ENCODE peak calls at places on chromosomes 7 and 10, in four cellular contexts. P, C, V and R are unnamed samples.

GRCh38 chr7:69873512-69873911 is 275.2 kb downstream of the AUTS2 start:
- DNase-seq in V (no peak), C (no peak), P (no peak), R (no peak)

GRCh38 chr10:95650232-95650631 is 6.3 kb downstream of the ALDH18A1 start:
- DNase-seq in V (no peak), C (no peak), P (no peak), R (no peak)

GRCh38 chr7:123190109-123190831 is 9.5 kb downstream of the SLC13A1 start:
- DNase-seq in C (peak; percentile 90), V (no peak), P (no peak), R (no peak)

GRCh38 chr7:21367081-21367480 is 60.8 kb upstream of the SP4 start:
- DNase-seq in P (no peak), C (no peak), V (no peak), R (no peak)

GRCh38 chr10:79101560-79101971 is 32.8 kb downstream of the ZMIZ1 start:
- DNase-seq in P (no peak), C (no peak), V (no peak), R (no peak)

GRCh38 chr10:86362129-86362527 is 4.5 kb downstream of the GRID1 start:
- DNase-seq in V (no peak), C (no peak), P (no peak), R (peak; percentile 34)

GRCh38 chr7:22417841-22418240 is 60.9 kb upstream of the RAPGEF5 start:
- DNase-seq in C (no peak), V (no peak), P (no peak), R (no peak)

GRCh38 chr10:62422068-62422590 is 48.0 kb downstream of the ZNF365 start:
- DNase-seq in P (no peak), C (no peak), V (peak; percentile 91), R (no peak)

GRCh38 chr10:90032519-90032918 is 331.1 kb downstream of the KIF20B start:
- DNase-seq in C (no peak), P (no peak), V (no peak), R (no peak)

GRCh38 chr7:51611937-51612336 is 295.3 kb upstream of the COBL start:
- DNase-seq in P (no peak), V (no peak), C (no peak), R (no peak)

GRCh38 chr10:106679314-106679713 is 485.2 kb downstream of the SORCS1 start:
- DNase-seq in V (no peak), C (no peak), P (no peak), R (no peak)

GRCh38 chr7:129066290-129067131 is 11.6 kb upstream of the TNPO3 start:
- DNase-seq in V (peak; percentile 42), P (no peak), C (no peak), R (no peak)

GRCh38 chr10:91758303-91759146 is 39.7 kb upstream of the TNKS2 start:
- DNase-seq in V (peak; percentile 68), P (no peak), C (peak; percentile 59), R (no peak)

GRCh38 chr10:65950075-65950474 is 975.8 kb upstream of the LRRTM3 start:
- DNase-seq in C (no peak), P (no peak), V (no peak), R (no peak)

GRCh38 chr7:106608664-106609063 is 52.3 kb downstream of the CCDC71L start:
- DNase-seq in C (no peak), P (peak; percentile 71), V (no peak), R (no peak)

GRCh38 chr7:144908943-144909556 is 73.2 kb upstream of the TPK1 start:
- DNase-seq in C (no peak), V (no peak), P (no peak), R (no peak)

GRCh38 chr7:137948845-137949330 is 53.0 kb downstream of the CREB3L2 start:
- DNase-seq in P (no peak), C (no peak), V (no peak), R (no peak)

GRCh38 chr7:55589905-55590304 is 17.6 kb upstream of the VOPP1 start:
- DNase-seq in V (no peak), P (no peak), C (no peak), R (peak; percentile 35)

GRCh38 chr10:68871105-68871711 is 29.9 kb upstream of the DDX50 start:
- DNase-seq in V (no peak), C (no peak), P (no peak), R (no peak)

GRCh38 chr10:64261676-64262075 is 740.5 kb downstream of the REEP3 start:
- DNase-seq in V (no peak), C (no peak), P (no peak), R (no peak)

GRCh38 chr7:73967832-73968295 is 60.1 kb upstream of the ELN start:
- DNase-seq in C (no peak), P (no peak), V (no peak), R (no peak)

GRCh38 chr7:36784991-36785940 is 61.0 kb upstream of the AOAH start:
- DNase-seq in V (no peak), C (peak; percentile 83), P (peak; percentile 38), R (no peak)

GRCh38 chr7:94497874-94498670 is 11.5 kb upstream of the CASD1 start:
- DNase-seq in P (no peak), V (no peak), C (no peak), R (no peak)

GRCh38 chr7:47601119-47601880 is 19.4 kb upstream of the TNS3 start:
- DNase-seq in C (peak; percentile 9), V (peak; percentile 97), P (no peak), R (no peak)

GRCh38 chr7:100875356-100875751 is 451 bp downstream of the SRRT start:
- DNase-seq in V (no peak), P (no peak), C (peak; percentile 65), R (no peak)

GRCh38 chr10:3248526-3249255 is 76.1 kb upstream of the PITRM1 start:
- DNase-seq in P (no peak), V (peak; percentile 88), C (no peak), R (no peak)